ENCODE peak calls at places on chromosomes 11 and 22, in nine cellular contexts. L is CD4-positive, CD25-positive, alpha-beta regulatory T cell; Q is fibroblast of lung; N is IMR-90; Y is endothelial cell of umbilical vein; S is Panc1; W is mammary epithelial cell; E is cardiac muscle cell; O is tibial nerve. J is an unnamed sample. For H3K4me1, the result is how much of the 10 kb centered on the place peaks cover.

GRCh38 chr11:83042966-83043711 is 28.6 kb downstream of the RAB30 start:
- DNase-seq in N (no peak), E (peak), L (no peak), W (peak), Y (no peak), Q (peak), O (no peak), S (no peak), J (no peak)

GRCh38 chr11:73281796-73282660 is 9.9 kb downstream of the P2RY6 start:
- DNase-seq in Q (no peak), E (no peak), N (no peak), S (no peak), O (no peak), W (no peak), L (no peak), Y (no peak), J (no peak)

GRCh38 chr11:127074151-127074761 is 73.7 kb upstream of the KIRREL3 start:
- DNase-seq in Y (no peak), O (no peak), N (peak), L (no peak), W (peak), E (peak), Q (peak), S (peak), J (no peak)

GRCh38 chr22:19962246-19962908 is 20.8 kb upstream of the TXNRD2 start:
- DNase-seq in E (peak), N (peak), L (peak), O (no peak), W (peak), Y (peak), Q (peak), S (no peak), J (peak)

GRCh38 chr11:69554849-69555248 is 73.4 kb downstream of the LINC01488 start:
- DNase-seq in W (no peak), S (no peak), N (no peak), Y (no peak), E (no peak), Q (no peak), O (no peak), L (no peak), J (peak)

GRCh38 chr22:28025333-28025732 is 106.3 kb upstream of the PITPNB start:
- DNase-seq in W (no peak), E (no peak), L (no peak), Y (no peak), S (no peak), N (no peak), O (no peak), Q (no peak), J (no peak)

GRCh38 chr11:14644396-14645246 is 1.0 kb downstream of the PDE3B start:
- DNase-seq in E (peak), L (no peak), O (no peak), S (no peak), N (no peak), Y (peak), Q (peak), W (peak), J (no peak)

GRCh38 chr22:43225609-43226008 is 38.7 kb upstream of the TTLL12 start:
- DNase-seq in Q (no peak), N (no peak), W (no peak), S (no peak), O (no peak), L (no peak), Y (no peak), E (no peak), J (no peak)

GRCh38 chr11:114109206-114110090 is 49.9 kb downstream of the ZBTB16 start:
- DNase-seq in W (no peak), L (no peak), Y (no peak), S (no peak), O (no peak), N (no peak), Q (no peak), E (no peak), J (no peak)

GRCh38 chr11:44726278-44727113 is at the start of gene TSPAN18:
- DNase-seq in O (no peak), N (no peak), E (no peak), Y (no peak), Q (no peak), L (peak), S (no peak), W (no peak), J (no peak)

GRCh38 chr11:64025205-64025604 is 10.5 kb upstream of the FLRT1 start:
- DNase-seq in E (no peak), S (no peak), O (no peak), Y (no peak), Q (no peak), W (no peak), N (no peak), L (no peak), J (no peak)

GRCh38 chr11:92269021-92269420 is 44.4 kb downstream of the FAT3 start:
- DNase-seq in L (no peak), N (peak), Q (peak), Y (peak), O (no peak), E (peak), S (peak), W (peak), J (no peak)

GRCh38 chr11:120326228-120326627 is 1.1 kb downstream of the TLCD5 start:
- DNase-seq in Q (peak), Y (no peak), O (no peak), E (peak), L (no peak), N (peak), S (no peak), W (no peak), J (no peak)

GRCh38 chr11:111195192-111195591 is 50.3 kb upstream of the POU2AF2 start:
- DNase-seq in E (no peak), Q (no peak), L (no peak), O (no peak), W (no peak), S (no peak), Y (no peak), N (peak), J (no peak)

GRCh38 chr11:24383137-24383536 is 113.7 kb upstream of the LUZP2 start:
- DNase-seq in E (no peak), N (no peak), Q (no peak), S (no peak), O (no peak), Y (no peak), L (no peak), W (no peak), J (no peak)

GRCh38 chr11:123681007-123681406 is 26.6 kb upstream of the SCN3B start:
- DNase-seq in Q (no peak), E (no peak), S (no peak), N (no peak), Y (no peak), W (no peak), O (no peak), L (peak), J (no peak)

GRCh38 chr22:36206255-36206654 is 4.6 kb upstream of the APOL4 start:
- DNase-seq in Y (no peak), O (no peak), W (no peak), E (no peak), S (no peak), N (no peak), Q (no peak), L (no peak), J (no peak)

GRCh38 chr11:77479746-77480352 is 6.0 kb upstream of the PAK1 start:
- DNase-seq in S (no peak), Y (no peak), W (no peak), Q (no peak), N (no peak), L (no peak), O (no peak), E (no peak), J (no peak)

GRCh38 chr11:94111660-94112059 is 17.0 kb upstream of the PANX1 start:
- DNase-seq in S (no peak), W (peak), E (no peak), L (no peak), O (no peak), N (no peak), Q (no peak), Y (no peak), J (no peak)

GRCh38 chr11:58577441-58578135 is 1.3 kb upstream of the ZFP91 start:
- DNase-seq in E (peak), N (peak), S (no peak), L (peak), Q (peak), W (peak), O (peak), Y (peak), J (peak)

GRCh38 chr22:35987487-35987886 is 41.1 kb downstream of the RBFOX2 start:
- DNase-seq in E (peak), L (no peak), S (no peak), N (peak), Y (no peak), O (no peak), W (no peak), Q (peak), J (no peak)

GRCh38 chr11:107713009-107713408 is 1.2 kb upstream of the SLN start:
- DNase-seq in N (no peak), S (no peak), Y (no peak), Q (no peak), O (no peak), E (no peak), L (no peak), W (no peak), J (no peak)

GRCh38 chr22:43279867-43280519 is 63.2 kb downstream of the SCUBE1 start:
- DNase-seq in Q (no peak), N (no peak), E (no peak), L (no peak), Y (no peak), S (no peak), O (no peak), W (no peak), J (no peak)

GRCh38 chr11:134609361-134610115 is 197.5 kb upstream of the B3GAT1 start:
- DNase-seq in S (no peak), L (no peak), O (no peak), E (no peak), W (no peak), N (no peak), Y (no peak), Q (no peak), J (no peak)

GRCh38 chr22:47446821-47447810 is 684.7 kb downstream of the TBC1D22A start:
- DNase-seq in L (no peak), N (no peak), O (no peak), S (no peak), W (no peak), Y (no peak), Q (no peak), E (no peak), J (no peak)

GRCh38 chr11:73333626-73334199 is 25.6 kb downstream of the ARHGEF17 start:
- DNase-seq in Q (no peak), Y (peak), S (no peak), W (no peak), E (no peak), O (no peak), N (no peak), L (no peak), J (no peak)

GRCh38 chr11:66488957-66489356 is 8.7 kb downstream of the DPP3 start:
- DNase-seq in N (no peak), E (no peak), Y (no peak), O (no peak), S (no peak), W (no peak), L (no peak), Q (no peak), J (no peak)

GRCh38 chr22:19723990-19724827 is 870 bp downstream of the GP1BB start:
- DNase-seq in W (no peak), E (peak), O (no peak), N (peak), L (no peak), Y (peak), Q (peak), S (no peak), J (no peak)

GRCh38 chr22:30649430-30650007 is 13.9 kb downstream of the SLC35E4 start:
- DNase-seq in S (no peak), W (peak), Y (peak), O (no peak), L (no peak), E (peak), N (peak), Q (peak), J (peak)

GRCh38 chr22:35598396-35598710 is 18.8 kb downstream of the MB start:
- DNase-seq in S (no peak), L (no peak), Y (no peak), W (no peak), O (no peak), E (no peak), N (no peak), Q (no peak), J (no peak)

GRCh38 chr22:34861787-34862186 is 204.2 kb upstream of the ISX start:
- DNase-seq in O (no peak), W (no peak), E (no peak), Q (no peak), Y (no peak), S (no peak), N (no peak), L (no peak), J (no peak)

GRCh38 chr11:11265994-11266606 is 87.0 kb downstream of the CSNK2A3 start:
- DNase-seq in Y (no peak), W (peak), E (peak), Q (no peak), S (peak), L (peak), O (no peak), N (peak), J (peak)

DNA sequence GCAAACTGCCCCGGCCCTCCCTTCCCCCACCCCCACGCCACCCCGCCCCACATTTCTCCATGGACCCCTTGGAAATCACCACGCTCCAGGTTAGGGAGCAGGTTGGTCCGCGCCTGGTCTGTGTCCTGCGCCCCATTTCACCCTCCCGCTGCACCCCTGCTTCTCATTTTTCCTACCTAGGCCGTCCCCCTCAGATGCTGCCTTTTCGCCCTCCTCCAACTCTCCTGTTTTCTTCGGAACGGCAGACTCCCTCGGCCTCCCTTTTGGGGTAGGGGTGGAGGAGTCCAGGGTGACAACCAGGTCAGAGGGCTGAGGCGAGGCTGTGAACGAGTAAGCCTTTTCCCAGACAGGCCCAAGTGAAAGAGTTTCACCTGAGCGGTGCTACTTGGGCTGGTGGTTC is 893 bp upstream of the SCN4B start:
- DNase-seq in Y (no peak), Q (no peak), E (no peak), O (no peak), W (no peak), N (no peak), S (no peak), L (no peak), J (no peak)
- H3K4me1 ChIP-seq in Y (under half), Q (under half), E (under half), O (under half), W (under half), N (under half), S (under half), L (under half), J (under half)

DNA sequence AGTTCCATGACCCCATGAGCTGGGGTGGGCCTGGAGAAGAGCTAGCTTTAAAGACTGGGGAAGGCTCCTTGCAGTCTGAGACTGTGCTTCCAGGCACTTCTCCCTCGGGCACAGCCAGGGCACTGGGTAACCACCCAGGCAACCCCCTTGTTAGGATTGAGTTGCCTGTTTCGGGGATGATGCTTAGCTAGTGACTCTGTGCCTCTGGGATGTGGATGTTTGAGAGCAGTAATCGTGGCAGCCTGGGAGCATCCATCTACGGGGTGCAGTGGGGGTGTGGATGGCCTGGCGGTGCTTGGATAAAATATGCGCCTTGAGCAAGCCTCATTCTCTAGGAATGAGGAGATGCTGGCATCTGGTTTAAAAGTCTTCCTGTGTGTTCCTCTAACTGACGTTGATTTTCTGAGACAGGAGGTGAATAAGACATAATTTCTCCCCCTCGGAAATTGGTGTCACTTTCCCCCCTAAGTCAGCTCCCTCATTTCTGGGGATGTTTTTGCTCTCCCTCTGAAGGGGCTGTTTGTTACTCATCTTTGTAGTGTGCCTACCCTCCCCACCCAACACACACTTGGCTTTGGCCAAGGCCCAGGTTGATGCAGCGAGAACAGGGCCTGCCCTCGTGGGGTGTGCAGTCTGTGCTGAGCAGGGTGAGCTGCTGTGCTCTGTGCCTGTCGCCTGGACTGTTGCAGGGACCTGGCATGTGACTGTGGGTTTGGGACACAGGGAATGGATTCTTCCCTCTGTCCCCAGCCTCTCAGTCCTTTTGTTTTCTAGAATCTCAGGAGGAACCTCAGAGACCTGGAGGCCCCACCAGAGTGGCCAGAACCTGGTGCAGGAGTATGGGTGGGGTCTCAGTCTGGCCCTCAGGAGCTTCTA is 2.0 kb downstream of the GNAZ start:
- DNase-seq in N (peak), S (no peak), W (no peak), Y (no peak), Q (peak), O (no peak), L (no peak), E (no peak), J (no peak)
- H3K4me3 ChIP-seq in N (no peak), S (no peak), W (no peak), Y (no peak), Q (no peak), O (no peak), L (no peak), E (no peak), J (no peak)

GRCh38 chr11:2396471-2396870 is 4.1 kb upstream of the TSSC4 start:
- DNase-seq in Y (no peak), E (no peak), L (no peak), O (no peak), W (no peak), S (no peak), Q (no peak), N (no peak), J (no peak)
- H3K27ac ChIP-seq in Y (no peak), E (peak), L (no peak), O (no peak), W (no peak), S (no peak), Q (no peak), N (no peak), J (no peak)

GRCh38 chr11:1760351-1761109 is 3.2 kb downstream of the CTSD start:
- DNase-seq in W (no peak), N (peak), Q (peak), S (no peak), O (peak), L (no peak), Y (peak), E (peak), J (peak)
- H3K4me1 ChIP-seq in W (under half), N (under half), Q (under half), S (half or more), O (half or more), L (half or more), Y (under half), E (under half), J (under half)

GRCh38 chr11:130608267-130608666 is 159.8 kb downstream of the ADAMTS15 start:
- DNase-seq in Q (no peak), N (no peak), E (no peak), L (no peak), W (no peak), Y (no peak), S (no peak), O (no peak), J (no peak)

GRCh38 chr11:130611791-130612251 is 163.4 kb downstream of the ADAMTS15 start:
- DNase-seq in Q (peak), W (peak), S (no peak), L (no peak), N (peak), Y (no peak), O (no peak), E (peak), J (no peak)

GRCh38 chr11:130606781-130607511 is 158.5 kb downstream of the ADAMTS15 start:
- DNase-seq in Q (peak), E (peak), O (peak), N (peak), L (no peak), W (no peak), S (no peak), Y (no peak), J (no peak)

GRCh38 chr11:130612291-130612802 is 163.9 kb downstream of the ADAMTS15 start:
- DNase-seq in W (peak), L (no peak), Q (peak), N (peak), O (no peak), E (peak), Y (no peak), S (no peak), J (no peak)

GRCh38 chr11:130609121-130610035 is 160.9 kb downstream of the ADAMTS15 start:
- DNase-seq in W (no peak), Q (no peak), Y (no peak), O (peak), L (no peak), N (no peak), S (no peak), E (peak), J (peak)
- H3K4me3 ChIP-seq in W (no peak), Q (no peak), Y (no peak), O (no peak), L (no peak), N (no peak), S (no peak), E (no peak), J (no peak)

DNA sequence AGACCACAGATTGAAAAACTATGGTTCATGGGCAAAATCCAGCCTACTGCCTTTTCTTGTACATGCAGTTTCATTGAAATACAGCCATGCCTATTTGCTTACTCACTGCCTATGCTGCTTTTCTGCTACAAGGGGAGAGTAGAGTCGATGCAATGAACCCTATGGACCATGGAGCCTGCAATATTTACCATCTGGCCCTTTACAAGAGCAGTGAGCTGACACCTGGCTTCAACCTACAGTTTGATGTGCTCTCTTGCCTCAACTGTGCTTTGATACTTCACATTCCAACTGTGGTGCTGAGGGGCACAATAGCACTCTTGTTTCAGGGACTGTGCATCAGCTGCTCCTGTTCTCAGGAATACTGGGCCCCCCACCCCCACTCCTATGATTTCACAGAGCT is 239.5 kb upstream of the SORL1-AS1 start:
- DNase-seq in Y (no peak), L (no peak), O (no peak), N (peak), E (no peak), W (no peak), Q (peak), S (no peak), J (no peak)
- H3K27ac ChIP-seq in Y (no peak), L (no peak), O (no peak), N (no peak), E (no peak), W (no peak), Q (no peak), S (no peak), J (no peak)

DNA sequence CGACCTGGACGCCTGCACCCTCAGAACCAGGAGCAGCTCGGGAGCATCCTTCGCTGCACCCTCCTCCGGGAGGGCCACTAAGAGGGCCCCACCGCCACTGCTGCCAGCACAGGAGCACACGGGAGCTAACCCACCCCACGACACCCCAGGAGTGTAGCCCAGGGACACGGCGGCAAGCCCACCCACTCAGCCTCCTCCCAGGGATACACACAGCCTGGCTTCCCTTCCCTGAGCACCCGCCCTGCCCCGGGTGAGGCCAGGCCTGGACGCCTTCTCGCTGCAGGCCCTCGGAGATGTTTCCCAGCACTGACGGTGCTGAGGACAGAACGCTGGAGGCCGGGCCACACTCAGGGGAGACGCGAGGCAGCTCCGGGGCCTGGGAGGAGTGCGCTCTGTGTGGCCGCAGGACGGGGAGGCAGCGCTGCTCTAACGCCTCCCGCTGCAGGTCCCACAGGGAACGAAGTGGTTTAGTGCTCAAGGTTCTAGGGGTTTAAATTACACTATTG is 190.4 kb downstream of the BRD1 start:
- DNase-seq in Q (no peak), L (no peak), S (no peak), N (no peak), E (no peak), W (no peak), O (no peak), Y (no peak), J (no peak)
- H3K4me1 ChIP-seq in Q (under half), L (under half), S (under half), N (under half), E (under half), W (under half), O (under half), Y (under half), J (under half)